ENCODE peak calls at places on chromosomes 12 and 14, in four cellular contexts. N is fibroblast of mammary gland, X is mucosa of descending colon, H is A549. T is an unnamed sample.

GRCh38 chr12:103423061-103423473 is 72.7 kb downstream of the C12orf42 start:
- DNase-seq in N (no peak), X (no peak), H (no peak), T (no peak)

GRCh38 chr14:22386924-22387775 is 201.9 kb downstream of the DAD1 start:
- DNase-seq in N (peak; percentile 72), X (peak; percentile 92), H (peak; percentile 82), T (peak; percentile 45)

GRCh38 chr12:13210543-13211190 is 14.1 kb downstream of the EMP1 start:
- DNase-seq in N (no peak), X (no peak), H (no peak), T (no peak)

GRCh38 chr12:8562310-8562709 is 21.6 kb upstream of the CLEC4E start:
- DNase-seq in N (peak; percentile 11), X (no peak), H (no peak), T (no peak)

GRCh38 chr12:12214635-12215131 is 52.2 kb downstream of the LRP6 start:
- DNase-seq in N (peak; percentile 24), X (no peak), H (no peak), T (no peak)

GRCh38 chr14:33317675-33318074 is 379.0 kb downstream of the NPAS3 start:
- DNase-seq in N (no peak), X (no peak), H (no peak), T (no peak)

GRCh38 chr12:52956987-52957386 is 8.1 kb downstream of the KRT18 start:
- DNase-seq in N (no peak), X (no peak), H (no peak), T (no peak)

GRCh38 chr14:36333106-36333505 is 12.7 kb upstream of the MBIP start:
- DNase-seq in N (no peak), X (no peak), H (no peak), T (no peak)

GRCh38 chr12:112584266-112584722 is 165.5 kb downstream of the PTPN11 start:
- DNase-seq in N (no peak), X (no peak), H (peak; percentile 49), T (no peak)

GRCh38 chr14:58738189-58738836 is 100.6 kb downstream of the DACT1 start:
- DNase-seq in N (peak; percentile 93), X (no peak), H (no peak), T (no peak)

DNA sequence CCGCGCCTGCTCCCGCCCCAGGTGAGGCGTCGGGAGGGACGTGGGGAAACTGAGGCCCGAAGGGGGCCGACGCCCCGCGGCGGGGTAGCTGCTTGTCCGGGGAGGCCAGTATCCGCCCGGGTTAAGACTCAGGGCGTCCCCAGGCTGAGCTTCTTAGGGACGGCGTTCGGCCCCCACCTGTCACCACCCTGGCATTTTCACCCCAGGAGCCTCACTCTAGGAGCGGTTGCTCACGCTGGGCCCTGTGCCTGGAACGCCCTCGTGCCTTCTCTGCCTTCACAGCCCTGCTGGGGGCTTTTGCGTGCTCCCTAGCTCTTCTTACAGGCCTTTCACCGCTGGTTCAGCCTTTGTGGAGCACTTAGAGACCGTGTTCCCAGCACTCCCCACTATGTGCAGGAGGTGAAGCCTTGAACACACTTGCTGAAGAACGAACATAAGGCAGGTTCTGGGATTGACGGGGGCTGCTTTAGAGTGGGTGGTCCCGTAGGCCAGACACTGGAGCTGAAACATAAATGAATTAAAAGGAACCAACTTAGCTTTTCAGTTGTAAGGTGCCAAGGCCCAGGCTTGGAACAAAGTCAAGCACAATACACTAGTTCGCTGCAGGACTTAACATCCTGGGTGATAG is 601 bp downstream of the ZNF839 start:
- DNase-seq in N (peak; percentile 58), X (peak; percentile 46), H (peak; percentile 36), T (no peak)
- TF ChIP-seq CTCF in N (no peak), X (no peak), H (no peak), T (no peak)

DNA sequence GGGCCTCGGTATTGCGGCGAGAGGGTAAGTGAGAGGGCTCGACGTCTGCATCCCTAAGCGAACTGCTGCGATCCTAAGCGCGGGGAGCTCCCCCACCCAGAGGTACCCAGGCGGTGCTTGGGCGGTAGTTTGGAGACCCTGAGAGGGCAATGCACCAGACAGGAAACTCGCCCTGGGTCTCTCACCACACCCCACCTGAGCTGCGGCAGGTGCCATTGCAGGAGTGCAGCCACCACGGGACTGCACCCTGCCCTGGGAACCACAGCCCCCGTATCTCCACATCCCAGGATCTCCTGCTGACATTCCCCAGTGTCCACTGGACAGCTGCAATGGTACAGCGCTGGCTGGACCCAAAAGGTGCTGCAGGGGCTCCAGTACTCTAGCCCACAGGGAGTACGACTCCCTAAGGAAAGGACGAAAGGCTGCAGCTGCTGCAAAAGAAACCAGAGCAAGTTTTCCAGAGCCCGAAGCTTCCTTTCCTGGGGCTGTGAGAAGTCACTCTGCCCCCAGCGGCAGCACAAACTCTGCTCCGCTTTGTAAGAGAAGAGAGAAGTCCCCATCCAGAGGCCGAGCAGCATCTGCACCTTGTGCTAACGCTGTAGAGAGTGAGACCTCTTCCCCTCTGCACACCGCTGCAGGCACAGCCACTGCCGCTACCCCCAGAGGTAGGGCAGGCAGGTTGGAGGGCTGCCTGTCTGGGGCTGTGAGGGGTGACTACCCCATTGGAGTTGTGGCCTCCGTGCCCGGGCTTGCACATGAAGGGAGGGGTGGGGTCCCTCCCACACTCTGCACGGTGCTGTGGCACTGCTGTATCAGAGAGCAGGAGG is 31.1 kb upstream of the MON2 start:
- DNase-seq in N (peak; percentile 60), X (peak; percentile 62), H (peak; percentile 77), T (no peak)
- TF ChIP-seq CTCF in N (peak; percentile 68), X (no peak), H (peak; percentile 61), T (no peak)

DNA sequence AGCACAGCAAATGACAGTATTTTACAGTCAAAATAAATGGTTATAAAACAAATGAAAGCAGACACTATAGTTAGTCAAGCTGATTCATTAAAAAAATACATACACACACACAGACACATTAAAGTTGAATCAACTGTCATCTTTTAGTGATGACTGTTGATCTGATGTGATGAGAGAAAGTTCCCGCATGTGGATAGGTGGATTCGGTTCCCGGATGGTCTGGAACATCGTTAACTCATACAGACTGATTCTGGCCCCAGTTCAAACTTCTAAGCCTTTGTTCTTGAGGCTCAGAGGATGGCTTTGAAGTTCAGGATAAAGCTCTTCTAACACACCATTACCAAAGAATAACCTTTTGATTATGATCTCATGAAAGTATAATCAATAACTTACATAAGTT is 27.5 kb downstream of the WIF1 start:
- DNase-seq in N (peak; percentile 62), X (no peak), H (no peak), T (no peak)
- TF ChIP-seq CTCF in N (no peak), X (no peak), H (no peak), T (no peak)

DNA sequence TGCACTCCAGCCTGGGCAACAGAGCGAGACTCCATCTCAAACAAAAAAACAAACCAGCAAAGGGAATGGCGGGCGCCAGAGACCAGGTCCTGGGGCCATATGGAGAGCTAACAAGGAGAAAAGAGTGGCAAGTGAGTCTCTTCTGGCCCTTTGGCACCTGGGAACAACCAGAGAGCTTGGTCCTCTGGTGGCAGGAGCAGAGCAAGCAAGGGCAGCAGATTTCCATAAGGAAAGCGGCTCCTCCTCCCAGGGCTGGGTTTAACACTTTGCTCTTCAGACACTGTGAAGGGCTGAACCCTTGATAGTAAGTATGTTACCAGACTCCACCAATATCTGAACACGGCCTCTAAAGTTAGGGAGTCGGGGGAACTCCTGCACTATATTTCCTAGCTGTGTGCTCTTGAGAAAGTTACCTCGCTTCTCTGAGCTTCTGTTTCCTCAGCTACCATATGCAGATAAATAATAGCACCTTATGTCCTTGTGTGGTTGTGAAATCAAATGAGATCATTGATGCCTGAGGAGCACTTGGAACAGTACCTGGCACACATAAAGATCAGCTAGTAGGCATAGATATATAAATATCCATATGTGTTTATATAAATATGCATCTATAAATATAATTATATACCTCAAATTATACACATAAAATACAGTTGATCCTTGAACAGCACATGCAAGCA is 33.4 kb upstream of the PLEKHG6 start:
- DNase-seq in N (no peak), X (peak; percentile 59), H (no peak), T (no peak)
- TF ChIP-seq CTCF in N (no peak), X (no peak), H (no peak), T (no peak)

DNA sequence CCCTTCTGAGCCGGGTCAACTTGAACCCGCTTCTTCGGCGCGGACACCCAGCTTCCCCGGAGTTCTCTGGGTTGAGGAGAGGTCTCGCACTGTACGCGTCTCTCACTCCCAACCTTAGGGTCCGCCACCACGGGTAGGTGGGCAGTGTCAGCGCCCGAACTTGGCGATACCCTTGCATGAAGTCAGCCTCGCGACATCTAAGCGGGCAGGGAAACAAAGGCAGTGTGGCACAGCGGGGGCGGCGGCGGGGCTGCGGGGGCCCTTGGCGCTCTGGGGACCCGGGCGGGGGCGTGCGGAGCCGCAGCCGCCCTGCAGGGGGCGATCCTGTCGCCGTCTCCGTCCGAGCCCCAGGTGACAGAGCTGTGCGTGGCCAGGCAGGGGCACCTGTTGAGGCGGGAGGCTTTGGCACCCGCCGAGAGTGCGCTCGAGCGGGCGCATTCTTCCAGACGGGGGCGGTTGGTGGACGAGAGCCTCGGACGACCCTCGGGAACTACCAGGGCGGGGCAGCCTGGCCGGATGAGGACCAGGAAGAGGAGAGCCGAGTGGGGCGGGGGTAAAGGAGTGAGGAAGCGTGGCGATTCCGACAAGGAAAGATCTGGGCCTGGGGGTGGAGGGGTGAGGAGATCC is 1.1 kb downstream of the GALNT16 start:
- DNase-seq in N (no peak), X (peak; percentile 38), H (peak; percentile 72), T (peak; percentile 65)
- TF ChIP-seq CTCF in N (peak; percentile 15), X (peak; percentile 70), H (peak; percentile 68), T (peak; percentile 74)

GRCh38 chr12:92502417-92503028 is 200.3 kb upstream of the PLEKHG7 start:
- DNase-seq in N (peak; percentile 7), X (peak; percentile 21), H (no peak), T (no peak)
- TF ChIP-seq CTCF in N (peak; percentile 7), X (no peak), H (no peak), T (no peak)

GRCh38 chr12:115947696-115948062 is 329.8 kb downstream of the MED13L start:
- DNase-seq in N (no peak), X (no peak), H (no peak), T (no peak)
- TF ChIP-seq CTCF in N (peak; percentile 17), X (no peak), H (no peak), T (no peak)